ENCODE peak calls at places on chromosomes 3 and 15, in six cellular contexts. H is heart left ventricle, Q is transverse colon, N is ovary, S is H1, W is K562. R is an unnamed sample.

GRCh38 chr3:100709840-100710235 is 544 bp downstream of the TFG start:
- DNase-seq in Q (peak; percentile 39), S (peak; percentile 46), W (peak; percentile 61), N (peak; percentile 61), H (peak; percentile 64), R (no peak)

GRCh38 chr3:81666502-81667121 is 94.8 kb downstream of the GBE1 start:
- DNase-seq in S (no peak), Q (no peak), H (no peak), N (no peak), W (no peak), R (no peak)

GRCh38 chr3:73121684-73122331 is 60.3 kb downstream of the EBLN2 start:
- DNase-seq in H (no peak), Q (no peak), N (no peak), S (no peak), W (no peak), R (no peak)

GRCh38 chr3:121529308-121529707 is 16.5 kb downstream of the POLQ start:
- DNase-seq in N (no peak), H (no peak), W (no peak), Q (no peak), S (no peak), R (no peak)

GRCh38 chr3:129974451-129975331 is at the start of gene TRH:
- DNase-seq in Q (no peak), W (no peak), H (no peak), S (no peak), N (no peak), R (no peak)

GRCh38 chr15:85329561-85330421 is 50.6 kb upstream of the AKAP13 start:
- DNase-seq in H (no peak), W (no peak), N (no peak), S (no peak), Q (peak; percentile 44), R (no peak)

GRCh38 chr3:131491775-131492174 is 11.0 kb downstream of the MRPL3 start:
- DNase-seq in H (no peak), N (no peak), S (no peak), W (no peak), Q (no peak), R (no peak)

GRCh38 chr3:49745986-49746385 is 22.2 kb upstream of the GMPPB start:
- DNase-seq in Q (no peak), H (no peak), S (no peak), W (no peak), N (no peak), R (no peak)

GRCh38 chr3:129627350-129628168 is 21.1 kb upstream of the PLXND1 start:
- DNase-seq in W (no peak), S (no peak), N (peak; percentile 72), H (peak; percentile 83), Q (peak; percentile 75), R (no peak)

GRCh38 chr3:125634346-125634964 is 39.2 kb upstream of the OSBPL11 start:
- DNase-seq in N (no peak), W (no peak), S (no peak), Q (no peak), H (no peak), R (peak; percentile 44)

GRCh38 chr3:11638669-11639402 is 4.9 kb downstream of the VGLL4 start:
- DNase-seq in N (peak; percentile 51), Q (no peak), W (no peak), H (no peak), S (no peak), R (no peak)

GRCh38 chr3:11455977-11456376 is 183.8 kb downstream of the ATG7 start:
- DNase-seq in H (no peak), Q (no peak), W (no peak), N (no peak), S (no peak), R (no peak)

GRCh38 chr3:42979044-42979962 is at the start of gene GASK1A:
- DNase-seq in W (no peak), S (no peak), Q (peak; percentile 37), H (peak; percentile 75), N (peak; percentile 77), R (no peak)

GRCh38 chr3:183202004-183202722 is 39.6 kb upstream of the LAMP3 start:
- DNase-seq in S (no peak), W (no peak), Q (no peak), H (no peak), N (no peak), R (no peak)

GRCh38 chr15:31811641-31812040 is 218.7 kb upstream of the CHRNA7 start:
- DNase-seq in N (no peak), W (no peak), S (no peak), H (no peak), Q (no peak), R (no peak)
- H3K27ac ChIP-seq in N (no peak overlapping the region), W (no peak overlapping the region), S (no peak overlapping the region), H (no peak overlapping the region), Q (no peak overlapping the region), R (no peak overlapping the region)

DNA sequence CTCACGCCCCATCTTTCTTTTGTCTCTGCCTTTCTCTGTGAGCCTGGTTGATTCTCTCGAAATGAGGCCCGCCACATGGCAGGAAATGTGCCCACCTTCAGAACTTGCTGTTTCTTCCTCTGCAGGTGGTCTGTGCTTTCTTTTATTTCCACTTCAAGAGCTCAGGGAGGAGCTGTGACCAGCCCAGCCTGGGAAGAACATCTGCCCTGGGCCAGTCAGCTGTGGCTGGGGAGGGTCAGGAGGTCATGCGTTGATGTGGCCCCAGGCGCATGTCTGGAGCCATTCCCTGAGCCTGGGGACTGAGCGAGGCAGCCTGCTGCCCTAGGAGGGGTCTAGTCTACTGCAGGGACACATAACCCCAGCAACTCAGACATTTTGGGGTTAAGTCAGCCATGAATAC is 8.0 kb downstream of the FBLN2 start:
- DNase-seq in W (no peak), Q (no peak), N (no peak), S (no peak), H (peak; percentile 31), R (no peak)
- H3K27me3 ChIP-seq in W (peaks cover 23% of the 10 kb centered on the region), Q (no peaks in the 10 kb centered on the region), N (no peaks in the 10 kb centered on the region), S (no peaks in the 10 kb centered on the region), H (no peaks in the 10 kb centered on the region), R (no peaks in the 10 kb centered on the region)

DNA sequence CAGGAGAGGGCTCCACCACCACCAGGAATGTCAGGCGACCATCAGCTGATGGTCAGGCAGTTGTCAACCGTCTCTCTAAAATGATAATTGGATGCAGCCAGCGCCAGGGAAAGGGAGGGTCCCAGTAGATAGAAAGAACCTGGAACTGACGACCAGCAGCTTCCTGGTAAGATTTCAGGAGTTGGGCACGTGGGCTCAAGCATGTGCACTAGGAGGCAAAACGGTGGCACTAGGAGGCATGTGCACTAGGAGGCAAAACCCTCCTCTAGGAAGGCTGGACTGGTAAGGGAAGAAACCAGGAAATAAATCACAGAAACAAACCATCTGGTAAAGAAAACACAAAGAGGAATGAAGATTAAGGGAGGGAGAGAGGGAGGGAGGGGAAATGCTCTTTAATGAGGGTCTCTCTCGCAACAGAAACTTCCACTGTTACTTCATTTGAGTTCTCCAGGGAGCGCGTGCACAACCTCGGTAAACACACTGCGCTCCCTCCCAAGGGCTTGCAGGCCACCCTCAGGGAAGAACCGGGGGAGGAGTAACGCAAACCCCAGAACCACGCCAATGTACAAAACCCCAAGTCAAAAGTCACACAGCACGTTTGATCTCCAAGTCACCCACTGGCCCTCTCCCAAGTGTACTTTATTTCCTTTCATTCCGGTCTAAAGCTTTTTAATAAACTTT is 116.7 kb downstream of the XXYLT1 start:
- DNase-seq in W (no peak), Q (no peak), H (no peak), N (peak; percentile 47), S (no peak), R (no peak)
- TF ChIP-seq POLR2A in W (no peak), Q (no peak), H (no peak), N (no peak), S (no peak), R (no peak)

GRCh38 chr15:90412356-90413194 is 24.5 kb downstream of the IQGAP1 start:
- DNase-seq in H (no peak), S (no peak), Q (peak; percentile 66), W (no peak), N (no peak), R (no peak)
- H3K27ac ChIP-seq in H (no peak overlapping the region), S (peak overlapping the region; percentile 69), Q (peak overlapping the region; percentile 73), W (no peak overlapping the region), N (no peak overlapping the region), R (peak overlapping the region; percentile 6)

GRCh38 chr15:77855871-77856270 is 221.6 kb downstream of the TBC1D2B start:
- DNase-seq in W (no peak), Q (no peak), H (no peak), N (no peak), S (no peak), R (no peak)

GRCh38 chr15:77852241-77853007 is 219.7 kb upstream of the LINGO1 start:
- DNase-seq in S (no peak), W (no peak), Q (no peak), N (no peak), H (no peak), R (no peak)

GRCh38 chr15:77853008-77853328 is 220.3 kb upstream of the LINGO1 start:
- DNase-seq in W (no peak), N (no peak), Q (peak; percentile 53), S (no peak), H (no peak), R (no peak)

GRCh38 chr15:77851696-77852095 is 219.0 kb upstream of the LINGO1 start:
- DNase-seq in Q (no peak), S (no peak), W (no peak), H (no peak), N (no peak), R (no peak)

GRCh38 chr15:77853910-77854309 is 221.2 kb upstream of the LINGO1 start:
- DNase-seq in Q (no peak), H (no peak), W (no peak), N (no peak), S (no peak), R (no peak)
- H3K27me3 ChIP-seq in Q (no peaks in the 10 kb centered on the region), H (peaks cover 4% of the 10 kb centered on the region), W (peaks cover 27% of the 10 kb centered on the region), N (no peaks in the 10 kb centered on the region), S (no peaks in the 10 kb centered on the region), R (no peaks in the 10 kb centered on the region)

GRCh38 chr15:96732704-96733103 is 402.2 kb downstream of the NR2F2 start:
- DNase-seq in N (no peak), H (no peak), Q (no peak), W (no peak), S (no peak), R (no peak)

GRCh38 chr15:96728591-96728990 is 398.1 kb downstream of the NR2F2 start:
- DNase-seq in S (no peak), W (no peak), Q (no peak), N (no peak), H (no peak), R (no peak)
- TF ChIP-seq POLR2A in S (no peak), W (no peak), Q (no peak), N (no peak), H (no peak), R (no peak)

R was measured in vagina.